ENCODE peak calls at places on chromosomes 12 and 14, in nine cellular contexts. One of them, this sample, is unnamed.

GRCh38 chr12:96215933-96216273 is 21.7 kb downstream of the ELK3 start:
- DNase-seq in fibroblast of the aortic adventitia: no peak
- DNase-seq in IMR-90: no peak
- DNase-seq in fibroblast of villous mesenchyme: no peak
- DNase-seq in SK-N-SH: no peak
- DNase-seq in gastrocnemius medialis: no peak
- DNase-seq in cardiac muscle cell: no peak
- DNase-seq in left lung: no peak
- DNase-seq in OCI-LY7: no peak
- DNase-seq in this sample: no peak

GRCh38 chr12:124297389-124297788 is 2.5 kb downstream of the RFLNA start:
- DNase-seq in left lung: peak
- DNase-seq in OCI-LY7: no peak
- DNase-seq in SK-N-SH: no peak
- DNase-seq in gastrocnemius medialis: no peak
- DNase-seq in fibroblast of villous mesenchyme: no peak
- DNase-seq in cardiac muscle cell: no peak
- DNase-seq in fibroblast of the aortic adventitia: no peak
- DNase-seq in IMR-90: no peak
- DNase-seq in this sample: no peak

GRCh38 chr12:104626069-104626690 is 169.4 kb downstream of the CHST11 start:
- DNase-seq in fibroblast of villous mesenchyme: no peak
- DNase-seq in SK-N-SH: no peak
- DNase-seq in IMR-90: no peak
- DNase-seq in cardiac muscle cell: no peak
- DNase-seq in fibroblast of the aortic adventitia: no peak
- DNase-seq in OCI-LY7: no peak
- DNase-seq in gastrocnemius medialis: no peak
- DNase-seq in left lung: no peak
- DNase-seq in this sample: no peak

GRCh38 chr14:61476737-61477410 is 155.5 kb downstream of the PRKCH start:
- DNase-seq in fibroblast of villous mesenchyme: peak
- DNase-seq in IMR-90: peak
- DNase-seq in left lung: no peak
- DNase-seq in gastrocnemius medialis: peak
- DNase-seq in fibroblast of the aortic adventitia: peak
- DNase-seq in SK-N-SH: peak
- DNase-seq in OCI-LY7: peak
- DNase-seq in cardiac muscle cell: peak
- DNase-seq in this sample: peak

GRCh38 chr12:7459973-7460372 is 16.0 kb upstream of the CD163L1 start:
- DNase-seq in cardiac muscle cell: no peak
- DNase-seq in left lung: no peak
- DNase-seq in OCI-LY7: no peak
- DNase-seq in fibroblast of villous mesenchyme: no peak
- DNase-seq in gastrocnemius medialis: no peak
- DNase-seq in SK-N-SH: no peak
- DNase-seq in IMR-90: no peak
- DNase-seq in fibroblast of the aortic adventitia: no peak
- DNase-seq in this sample: no peak

GRCh38 chr12:46507766-46508165 is 135.2 kb upstream of the SLC38A2 start:
- DNase-seq in SK-N-SH: no peak
- DNase-seq in OCI-LY7: no peak
- DNase-seq in gastrocnemius medialis: no peak
- DNase-seq in left lung: no peak
- DNase-seq in fibroblast of the aortic adventitia: peak
- DNase-seq in fibroblast of villous mesenchyme: no peak
- DNase-seq in cardiac muscle cell: no peak
- DNase-seq in IMR-90: no peak
- DNase-seq in this sample: no peak

GRCh38 chr12:123655420-123655819 is 15.5 kb upstream of the TCTN2 start:
- DNase-seq in fibroblast of villous mesenchyme: no peak
- DNase-seq in IMR-90: no peak
- DNase-seq in left lung: no peak
- DNase-seq in fibroblast of the aortic adventitia: no peak
- DNase-seq in gastrocnemius medialis: no peak
- DNase-seq in SK-N-SH: no peak
- DNase-seq in OCI-LY7: peak
- DNase-seq in cardiac muscle cell: no peak
- DNase-seq in this sample: no peak

GRCh38 chr12:1691123-1692007 is 495 bp downstream of the ADIPOR2 start:
- DNase-seq in fibroblast of villous mesenchyme: peak
- DNase-seq in SK-N-SH: no peak
- DNase-seq in fibroblast of the aortic adventitia: no peak
- DNase-seq in cardiac muscle cell: peak
- DNase-seq in gastrocnemius medialis: no peak
- DNase-seq in OCI-LY7: peak
- DNase-seq in left lung: peak
- DNase-seq in IMR-90: no peak
- DNase-seq in this sample: no peak

GRCh38 chr12:10304161-10304574 is 3.5 kb upstream of the KLRD1 start:
- DNase-seq in cardiac muscle cell: no peak
- DNase-seq in fibroblast of villous mesenchyme: peak
- DNase-seq in OCI-LY7: no peak
- DNase-seq in left lung: no peak
- DNase-seq in SK-N-SH: no peak
- DNase-seq in gastrocnemius medialis: no peak
- DNase-seq in fibroblast of the aortic adventitia: peak
- DNase-seq in IMR-90: peak
- DNase-seq in this sample: peak

GRCh38 chr14:32254952-32255679 is 52.0 kb upstream of the RNU6-8 start:
- DNase-seq in cardiac muscle cell: peak
- DNase-seq in fibroblast of the aortic adventitia: peak
- DNase-seq in SK-N-SH: peak
- DNase-seq in left lung: peak
- DNase-seq in OCI-LY7: peak
- DNase-seq in fibroblast of villous mesenchyme: peak
- DNase-seq in gastrocnemius medialis: peak
- DNase-seq in IMR-90: peak
- DNase-seq in this sample: no peak

GRCh38 chr14:60079723-60080122 is 12.0 kb upstream of the PCNX4 start:
- DNase-seq in left lung: no peak
- DNase-seq in fibroblast of villous mesenchyme: no peak
- DNase-seq in OCI-LY7: no peak
- DNase-seq in cardiac muscle cell: no peak
- DNase-seq in IMR-90: no peak
- DNase-seq in SK-N-SH: no peak
- DNase-seq in fibroblast of the aortic adventitia: no peak
- DNase-seq in gastrocnemius medialis: no peak
- DNase-seq in this sample: no peak
- TF ChIP-seq CTCF in left lung: no peak
- TF ChIP-seq CTCF in fibroblast of villous mesenchyme: peak
- TF ChIP-seq CTCF in OCI-LY7: peak
- TF ChIP-seq CTCF in cardiac muscle cell: peak
- TF ChIP-seq CTCF in IMR-90: no peak
- TF ChIP-seq CTCF in SK-N-SH: no peak
- TF ChIP-seq CTCF in fibroblast of the aortic adventitia: peak
- TF ChIP-seq CTCF in gastrocnemius medialis: no peak
- TF ChIP-seq CTCF in this sample: no peak

GRCh38 chr12:45268672-45269406 is 52.9 kb downstream of the ANO6 start:
- DNase-seq in gastrocnemius medialis: peak
- DNase-seq in fibroblast of the aortic adventitia: peak
- DNase-seq in left lung: peak
- DNase-seq in SK-N-SH: peak
- DNase-seq in OCI-LY7: peak
- DNase-seq in fibroblast of villous mesenchyme: peak
- DNase-seq in IMR-90: peak
- DNase-seq in cardiac muscle cell: peak
- DNase-seq in this sample: peak
- H3K4me3 ChIP-seq in gastrocnemius medialis: no peak
- H3K4me3 ChIP-seq in fibroblast of the aortic adventitia: peak
- H3K4me3 ChIP-seq in left lung: no peak
- H3K4me3 ChIP-seq in SK-N-SH: peak
- H3K4me3 ChIP-seq in OCI-LY7: no peak
- H3K4me3 ChIP-seq in fibroblast of villous mesenchyme: peak
- H3K4me3 ChIP-seq in IMR-90: no peak
- H3K4me3 ChIP-seq in cardiac muscle cell: no peak
- H3K4me3 ChIP-seq in this sample: peak

GRCh38 chr14:64974563-64974962 is 2.4 kb upstream of the RAB15 start:
- DNase-seq in left lung: no peak
- DNase-seq in fibroblast of villous mesenchyme: no peak
- DNase-seq in OCI-LY7: no peak
- DNase-seq in cardiac muscle cell: no peak
- DNase-seq in IMR-90: no peak
- DNase-seq in gastrocnemius medialis: no peak
- DNase-seq in SK-N-SH: no peak
- DNase-seq in fibroblast of the aortic adventitia: no peak
- DNase-seq in this sample: no peak

GRCh38 chr14:64973826-64974225 is 1.7 kb upstream of the RAB15 start:
- DNase-seq in fibroblast of the aortic adventitia: no peak
- DNase-seq in fibroblast of villous mesenchyme: no peak
- DNase-seq in left lung: no peak
- DNase-seq in cardiac muscle cell: no peak
- DNase-seq in gastrocnemius medialis: no peak
- DNase-seq in SK-N-SH: no peak
- DNase-seq in OCI-LY7: no peak
- DNase-seq in IMR-90: no peak
- DNase-seq in this sample: no peak

GRCh38 chr14:64983439-64984310 is 3.0 kb upstream of the FNTB start:
- DNase-seq in SK-N-SH: peak
- DNase-seq in fibroblast of villous mesenchyme: peak
- DNase-seq in cardiac muscle cell: peak
- DNase-seq in IMR-90: peak
- DNase-seq in gastrocnemius medialis: no peak
- DNase-seq in left lung: no peak
- DNase-seq in fibroblast of the aortic adventitia: peak
- DNase-seq in OCI-LY7: peak
- DNase-seq in this sample: peak

DNA sequence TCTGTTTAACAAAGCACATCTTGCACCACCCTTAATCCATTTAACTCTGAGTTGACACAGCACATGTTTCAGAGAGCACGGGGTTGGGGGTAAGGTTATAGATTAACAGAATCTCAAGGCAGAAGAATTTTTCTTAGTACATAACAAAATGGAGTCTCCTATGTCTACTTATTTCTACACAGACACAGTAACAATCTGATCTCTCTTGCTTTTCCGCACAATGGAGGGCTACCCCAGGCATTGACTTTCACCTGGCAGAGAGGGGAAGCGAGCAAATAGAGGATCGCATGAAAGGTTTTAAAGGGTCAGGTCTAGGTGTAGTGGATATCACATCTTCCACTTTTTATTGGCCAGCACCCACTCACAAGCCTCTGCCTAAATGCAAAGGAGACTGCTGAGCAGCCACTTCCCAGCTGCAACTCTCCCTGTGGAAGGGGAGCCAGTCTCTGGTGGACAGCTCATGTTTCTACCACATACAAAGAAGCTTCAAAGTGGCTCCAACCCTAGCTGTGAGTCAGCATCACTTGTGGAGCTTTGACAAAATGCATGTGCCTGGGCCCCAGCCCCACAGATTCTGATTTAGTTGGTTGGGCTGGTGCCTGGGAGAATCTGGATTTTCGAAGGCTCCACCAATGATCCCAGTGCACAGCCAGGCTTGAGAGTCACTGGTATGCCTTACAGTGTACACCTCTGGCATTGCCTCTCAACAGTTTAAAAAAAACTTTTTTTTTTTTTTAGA is 7.2 kb upstream of the FNTB start:
- DNase-seq in fibroblast of the aortic adventitia: peak
- DNase-seq in SK-N-SH: no peak
- DNase-seq in fibroblast of villous mesenchyme: no peak
- DNase-seq in cardiac muscle cell: no peak
- DNase-seq in left lung: no peak
- DNase-seq in IMR-90: peak
- DNase-seq in OCI-LY7: no peak
- DNase-seq in gastrocnemius medialis: no peak
- DNase-seq in this sample: no peak
- TF ChIP-seq CTCF in fibroblast of the aortic adventitia: no peak
- TF ChIP-seq CTCF in SK-N-SH: no peak
- TF ChIP-seq CTCF in fibroblast of villous mesenchyme: no peak
- TF ChIP-seq CTCF in cardiac muscle cell: no peak
- TF ChIP-seq CTCF in left lung: no peak
- TF ChIP-seq CTCF in IMR-90: no peak
- TF ChIP-seq CTCF in OCI-LY7: no peak
- TF ChIP-seq CTCF in gastrocnemius medialis: no peak
- TF ChIP-seq CTCF in this sample: no peak

GRCh38 chr12:42024495-42024830 is 120.2 kb downstream of the GXYLT1 start:
- DNase-seq in fibroblast of the aortic adventitia: no peak
- DNase-seq in left lung: no peak
- DNase-seq in OCI-LY7: no peak
- DNase-seq in IMR-90: no peak
- DNase-seq in cardiac muscle cell: no peak
- DNase-seq in gastrocnemius medialis: no peak
- DNase-seq in SK-N-SH: no peak
- DNase-seq in fibroblast of villous mesenchyme: no peak
- DNase-seq in this sample: no peak
- H3K4me3 ChIP-seq in fibroblast of the aortic adventitia: no peak
- H3K4me3 ChIP-seq in left lung: no peak
- H3K4me3 ChIP-seq in OCI-LY7: no peak
- H3K4me3 ChIP-seq in IMR-90: no peak
- H3K4me3 ChIP-seq in cardiac muscle cell: no peak
- H3K4me3 ChIP-seq in gastrocnemius medialis: no peak
- H3K4me3 ChIP-seq in SK-N-SH: peak
- H3K4me3 ChIP-seq in fibroblast of villous mesenchyme: no peak
- H3K4me3 ChIP-seq in this sample: no peak